ENCODE peak calls at places on chromosomes 16 and 17, in nine cellular contexts. D is HAP-1; F is SJCRH30; V is IMR-90; Q is hepatocyte; T is GM23248; C is fibroblast of lung; Y is effector memory CD4-positive, alpha-beta T cell; K is neural progenitor cell. P is an unnamed sample. For H3K4me1 and H3K36me3, the result is how much of the 10 kb centered on the place peaks cover.

GRCh38 chr17:55458977-55459376 is 37.3 kb upstream of the MMD start:
- DNase-seq in F (no peak), C (peak), K (no peak), V (peak), D (no peak), Q (no peak), T (peak), Y (no peak), P (no peak)

GRCh38 chr17:49000943-49001342 is 3.8 kb downstream of the IGF2BP1 start:
- DNase-seq in V (peak), Q (peak), Y (no peak), K (no peak), C (peak), T (peak), D (no peak), F (no peak), P (no peak)

GRCh38 chr17:20310481-20310880 is 156.9 kb downstream of the LGALS9B start:
- DNase-seq in T (no peak), Q (no peak), V (no peak), Y (no peak), F (no peak), C (no peak), K (no peak), D (no peak), P (no peak)

GRCh38 chr17:39231587-39232551 is 6.1 kb upstream of the STAC2 start:
- DNase-seq in T (peak), C (peak), Y (peak), Q (peak), D (peak), F (peak), K (peak), V (peak), P (peak)

GRCh38 chr16:82991435-82991834 is 364.7 kb downstream of the CDH13 start:
- DNase-seq in T (no peak), D (no peak), F (no peak), Q (no peak), Y (no peak), C (no peak), V (no peak), K (no peak), P (no peak)

GRCh38 chr16:58418601-58419000 is 26.3 kb downstream of the GINS3 start:
- DNase-seq in C (no peak), T (peak), Y (no peak), F (peak), K (no peak), Q (no peak), V (peak), D (no peak), P (peak)

GRCh38 chr17:41464682-41465081 is 2.5 kb downstream of the KRT32 start:
- DNase-seq in T (peak), C (peak), V (peak), Y (no peak), Q (peak), K (no peak), F (no peak), D (no peak), P (no peak)

GRCh38 chr17:51795401-51795800 is 363.1 kb downstream of the CA10 start:
- DNase-seq in K (no peak), F (no peak), Y (no peak), V (no peak), D (no peak), C (no peak), T (no peak), Q (no peak), P (no peak)

GRCh38 chr17:55434721-55435120 is 13.1 kb upstream of the MMD start:
- DNase-seq in D (no peak), V (peak), F (no peak), Q (no peak), T (peak), C (no peak), K (no peak), Y (no peak), P (no peak)

GRCh38 chr17:50361561-50362480 is 11.2 kb downstream of the MRPL27 start:
- DNase-seq in D (peak), Q (peak), V (peak), T (peak), Y (peak), F (peak), C (peak), K (peak), P (peak)

GRCh38 chr16:65534121-65534528 is 412.3 kb upstream of the CDH11 start:
- DNase-seq in F (no peak), K (no peak), Y (no peak), C (no peak), D (no peak), Q (no peak), T (peak), V (peak), P (no peak)

GRCh38 chr16:67034478-67034877 is 5.5 kb downstream of the CBFB start:
- DNase-seq in F (no peak), Q (no peak), T (peak), D (no peak), K (no peak), C (peak), Y (no peak), V (peak), P (no peak)
- H3K4me1 ChIP-seq in F (under half), Q (under half), T (under half), D (under half), K (under half), C (under half), Y (under half), V (under half), P (under half)

DNA sequence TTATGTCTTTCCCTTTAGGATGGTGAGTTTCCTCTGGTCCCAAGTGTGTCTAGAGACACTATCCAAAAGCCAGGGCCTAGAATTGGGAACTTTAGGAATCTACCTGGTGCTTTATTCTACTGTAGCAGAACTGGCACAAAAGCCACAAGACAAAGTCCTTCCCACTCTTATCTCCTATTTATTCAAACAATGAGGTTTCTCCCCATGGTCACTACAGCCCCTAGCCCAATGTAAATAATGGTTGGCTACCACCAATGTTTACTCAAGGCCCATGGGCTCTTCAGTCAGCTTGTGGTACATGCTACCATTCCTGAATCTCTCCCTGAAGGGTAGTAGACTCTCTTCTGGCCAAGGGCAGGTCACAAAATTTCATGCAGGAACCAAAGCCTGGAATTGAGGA is 789.4 kb upstream of the KIF2B start:
- DNase-seq in Q (no peak), C (no peak), Y (no peak), D (no peak), T (no peak), F (no peak), K (no peak), V (no peak), P (no peak)
- H3K36me3 ChIP-seq in Q (under half), C (under half), Y (under half), D (under half), T (under half), F (under half), K (under half), V (under half), P (under half)

GRCh38 chr17:57342963-57343589 is 86.8 kb downstream of the MSI2 start:
- DNase-seq in D (no peak), V (no peak), K (no peak), Q (no peak), T (no peak), Y (no peak), C (no peak), F (no peak), P (no peak)
- H3K4me1 ChIP-seq in D (under half), V (under half), K (half or more), Q (under half), T (under half), Y (under half), C (under half), F (under half), P (under half)

GRCh38 chr17:14489986-14490385 is 189.1 kb downstream of the HS3ST3B1 start:
- DNase-seq in F (no peak), Y (no peak), D (no peak), Q (no peak), T (no peak), C (no peak), K (no peak), V (no peak), P (no peak)
- H3K36me3 ChIP-seq in F (under half), Y (under half), D (under half), Q (under half), T (under half), C (under half), K (under half), V (under half), P (under half)

GRCh38 chr16:66701516-66701915 is 5.0 kb upstream of the CMTM4 start:
- DNase-seq in T (peak), V (no peak), F (no peak), Y (no peak), Q (no peak), K (no peak), C (no peak), D (no peak), P (no peak)
- H3K4me1 ChIP-seq in T (under half), V (under half), F (under half), Y (under half), Q (under half), K (under half), C (under half), D (under half), P (under half)

DNA sequence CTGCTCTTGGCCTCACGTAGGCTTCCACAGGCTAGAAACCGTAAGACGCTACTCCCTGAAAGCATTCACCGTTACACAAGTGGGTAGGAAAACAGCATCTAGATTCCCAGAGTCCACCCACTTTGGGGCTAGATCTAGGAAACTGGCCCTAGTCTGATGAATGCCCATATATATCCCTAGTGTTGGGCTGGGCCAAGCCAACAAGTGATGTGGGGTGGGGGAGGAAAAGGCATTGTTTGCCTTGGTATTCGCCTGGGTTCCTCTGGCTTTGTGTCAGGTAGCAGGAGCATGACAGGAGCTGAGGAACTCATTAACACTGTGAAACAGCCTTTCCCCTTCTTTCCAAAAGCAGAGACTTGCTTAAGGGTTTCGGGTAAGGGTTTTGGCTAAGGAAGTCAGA is 112.4 kb downstream of the SMG6 start:
- DNase-seq in Y (no peak), C (no peak), D (no peak), F (no peak), K (peak), Q (no peak), T (no peak), V (no peak), P (no peak)
- H3K36me3 ChIP-seq in Y (under half), C (under half), D (under half), F (under half), K (under half), Q (under half), T (under half), V (under half), P (under half)

DNA sequence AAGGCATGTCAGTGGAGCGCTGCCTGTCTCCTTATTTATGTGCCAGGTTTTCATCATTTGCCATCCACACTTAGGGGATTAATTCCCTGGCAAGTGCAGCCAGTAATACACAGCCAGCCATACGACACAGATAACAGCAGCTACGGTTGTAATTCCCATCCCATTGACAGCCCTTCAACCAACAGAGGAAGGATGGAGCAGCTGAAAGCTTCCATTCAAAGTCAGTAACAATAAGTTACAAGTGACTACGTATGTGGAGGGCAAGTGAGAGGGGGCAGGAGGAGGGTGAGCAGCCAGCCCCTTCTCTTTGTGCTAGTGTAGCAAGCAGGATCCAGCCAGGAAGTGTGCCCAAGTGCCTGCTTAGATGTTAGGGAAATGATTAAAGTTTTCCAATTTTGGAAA is 53.8 kb upstream of the LYRM9 start:
- DNase-seq in D (no peak), V (no peak), C (no peak), K (peak), Q (no peak), T (no peak), F (no peak), Y (no peak), P (no peak)
- H3K4me1 ChIP-seq in D (under half), V (under half), C (under half), K (under half), Q (under half), T (under half), F (under half), Y (under half), P (under half)

GRCh38 chr17:76421054-76421427 is 31.9 kb downstream of the UBE2O start:
- DNase-seq in Q (no peak), K (no peak), F (no peak), T (peak), D (no peak), V (no peak), C (no peak), Y (no peak), P (no peak)
- H3K36me3 ChIP-seq in Q (under half), K (under half), F (under half), T (under half), D (under half), V (under half), C (under half), Y (under half), P (under half)

DNA sequence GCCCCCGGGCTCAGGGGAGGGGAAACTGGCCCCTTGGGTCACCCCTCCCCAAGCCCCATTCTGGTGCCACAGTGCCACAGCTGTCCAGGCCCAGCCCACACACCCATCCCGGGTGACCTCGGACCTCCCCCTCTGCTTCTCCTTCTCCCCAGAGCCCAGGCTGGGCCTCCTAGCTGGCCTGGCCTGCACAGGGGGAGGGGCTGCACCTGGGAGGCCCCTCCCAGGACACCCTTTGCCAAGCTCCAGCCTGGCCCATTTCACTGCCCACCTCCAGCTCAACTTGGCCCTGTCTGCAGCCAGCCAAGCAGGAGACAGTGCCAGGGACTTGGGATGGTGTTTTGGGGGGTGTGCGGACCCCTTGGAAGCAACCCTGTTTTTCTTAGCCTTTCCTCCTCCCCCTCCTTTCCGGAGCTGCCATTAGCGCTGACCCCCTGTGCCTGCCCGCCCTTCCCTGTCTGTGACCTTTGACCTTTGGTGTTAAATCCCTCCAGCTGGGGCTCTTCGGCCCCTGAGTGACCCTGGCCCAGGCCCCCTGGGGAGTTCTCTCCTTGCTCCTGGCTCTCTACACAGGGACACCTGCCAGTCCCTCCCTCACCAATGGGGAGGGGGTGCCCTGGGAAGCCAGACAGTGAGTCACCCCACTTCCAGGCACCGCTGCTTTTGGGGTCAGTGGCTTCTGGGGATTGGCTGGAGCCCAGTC is 1.8 kb downstream of the GLIS2 start:
- DNase-seq in D (no peak), F (peak), V (no peak), Q (peak), C (peak), Y (no peak), T (peak), K (peak), P (no peak)
- H3K4me1 ChIP-seq in D (under half), F (under half), V (under half), Q (under half), C (under half), Y (under half), T (under half), K (under half), P (under half)

DNA sequence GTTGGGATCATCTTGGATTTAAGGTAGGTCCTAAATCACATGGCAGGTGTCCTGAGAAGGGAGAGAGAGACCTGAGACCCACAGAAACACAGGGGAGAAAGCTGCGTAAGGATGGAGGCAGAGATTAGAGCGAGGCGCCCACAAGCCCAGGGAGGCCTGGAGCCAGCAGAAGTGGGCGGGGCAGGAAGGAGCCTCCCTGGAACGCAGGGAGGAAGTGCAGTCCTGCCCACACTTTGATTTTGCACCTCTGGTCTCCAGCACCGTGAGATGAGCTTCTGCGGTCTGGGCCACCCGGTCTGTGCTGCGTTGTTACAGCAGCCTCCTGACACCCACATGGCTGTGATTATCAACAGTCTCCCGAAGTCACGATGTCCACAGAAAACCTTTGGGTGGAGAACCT is 6.4 kb downstream of the DNASE1L2 start:
- DNase-seq in Y (no peak), F (no peak), T (no peak), Q (no peak), C (no peak), V (no peak), D (no peak), K (no peak), P (no peak)
- H3K36me3 ChIP-seq in Y (under half), F (under half), T (under half), Q (under half), C (under half), V (under half), D (half or more), K (under half), P (half or more)